ENCODE peak calls at places on chromosome 3, in five cellular contexts. W is upper lobe of left lung, A is endothelial cell of umbilical vein, T is right lobe of liver, X is uterus. V is an unnamed sample.

GRCh38 chr3:64586977-64587376 is 100.8 kb downstream of the ADAMTS9 start:
- DNase-seq in W (no peak), A (no peak), T (no peak), X (no peak), V (no peak)

GRCh38 chr3:123758081-123758564 is 126.0 kb downstream of the MYLK start:
- DNase-seq in W (no peak), A (no peak), T (no peak), X (no peak), V (no peak)

GRCh38 chr3:33886015-33886414 is 87.6 kb downstream of the PDCD6IP start:
- DNase-seq in W (no peak), A (no peak), T (no peak), X (no peak), V (no peak)

GRCh38 chr3:88075061-88075460 is 16.0 kb downstream of the ZNF654 start:
- DNase-seq in W (no peak), A (no peak), T (no peak), X (no peak), V (no peak)

GRCh38 chr3:187735837-187736236 is 9.4 kb downstream of the BCL6 start:
- DNase-seq in W (no peak), A (no peak), T (peak; percentile 91), X (no peak), V (no peak)

GRCh38 chr3:61928776-61929175 is 367.4 kb downstream of the PTPRG start:
- DNase-seq in W (no peak), A (no peak), T (no peak), X (no peak), V (no peak)

GRCh38 chr3:123688241-123688747 is 103.4 kb upstream of the HACD2 start:
- DNase-seq in W (no peak), A (peak; percentile 82), T (no peak), X (no peak), V (peak; percentile 90)

GRCh38 chr3:194344012-194344411 is 7.1 kb downstream of the CPN2 start:
- DNase-seq in W (no peak), A (peak; percentile 64), T (peak; percentile 73), X (peak; percentile 77), V (peak; percentile 83)

GRCh38 chr3:25465266-25465860 is 37.3 kb downstream of the RARB start:
- DNase-seq in W (no peak), A (no peak), T (no peak), X (no peak), V (no peak)

GRCh38 chr3:130429069-130430023 is 83.9 kb downstream of the COL6A5 start:
- DNase-seq in W (no peak), A (no peak), T (no peak), X (no peak), V (no peak)

GRCh38 chr3:162602619-162603018 is 1106.0 kb downstream of the OTOL1 start:
- DNase-seq in W (no peak), A (no peak), T (no peak), X (no peak), V (no peak)

GRCh38 chr3:147421184-147421912 is 12.2 kb downstream of the ZIC1 start:
- DNase-seq in W (peak; percentile 75), A (no peak), T (no peak), X (no peak), V (no peak)

GRCh38 chr3:184593201-184593922 is 31.8 kb downstream of the EPHB3 start:
- DNase-seq in W (no peak), A (no peak), T (no peak), X (peak; percentile 78), V (peak; percentile 48)

GRCh38 chr3:128521715-128522114 is 28.7 kb upstream of the GATA2 start:
- DNase-seq in W (no peak), A (no peak), T (no peak), X (no peak), V (no peak)

GRCh38 chr3:149215474-149215873 is 6.2 kb downstream of the CP start:
- DNase-seq in W (no peak), A (peak; percentile 35), T (no peak), X (no peak), V (no peak)

GRCh38 chr3:57194641-57195040 is 5.1 kb downstream of the HESX1 start:
- DNase-seq in W (no peak), A (no peak), T (no peak), X (no peak), V (no peak)

GRCh38 chr3:134846943-134847342 is 51.9 kb downstream of the EPHB1 start:
- DNase-seq in W (no peak), A (peak; percentile 97), T (no peak), X (no peak), V (peak; percentile 26)

GRCh38 chr3:11145888-11146287 is 8.4 kb upstream of the HRH1 start:
- DNase-seq in W (no peak), A (peak; percentile 85), T (no peak), X (no peak), V (peak; percentile 41)

GRCh38 chr3:177211503-177212277 is 14.4 kb upstream of the TBL1XR1 start:
- DNase-seq in W (no peak), A (no peak), T (peak; percentile 85), X (no peak), V (no peak)

GRCh38 chr3:44338828-44339127 is 212 bp downstream of the TCAIM start:
- DNase-seq in W (no peak), A (no peak), T (no peak), X (no peak), V (no peak)

GRCh38 chr3:87949189-87949878 is 109.5 kb downstream of the CGGBP1 start:
- DNase-seq in W (no peak), A (no peak), T (no peak), X (no peak), V (no peak)

GRCh38 chr3:10779293-10779805 is 36.7 kb upstream of the SLC6A11 start:
- DNase-seq in W (peak; percentile 34), A (no peak), T (no peak), X (no peak), V (no peak)

GRCh38 chr3:178382388-178383061 is 153.7 kb upstream of the KCNMB2 start:
- DNase-seq in W (no peak), A (peak; percentile 95), T (no peak), X (no peak), V (no peak)

GRCh38 chr3:72143322-72143721 is 358.4 kb upstream of the PROK2 start:
- DNase-seq in W (no peak), A (no peak), T (no peak), X (no peak), V (peak; percentile 21)

GRCh38 chr3:188915137-188915536 is 256.6 kb upstream of the TPRG1 start:
- DNase-seq in W (no peak), A (no peak), T (no peak), X (no peak), V (no peak)

GRCh38 chr3:188914556-188914955 is 257.2 kb upstream of the TPRG1 start:
- DNase-seq in W (no peak), A (peak; percentile 63), T (no peak), X (no peak), V (no peak)

GRCh38 chr3:188916934-188917391 is 254.8 kb upstream of the TPRG1 start:
- DNase-seq in W (no peak), A (peak; percentile 37), T (no peak), X (no peak), V (no peak)

GRCh38 chr3:188913084-188913483 is 258.7 kb upstream of the TPRG1 start:
- DNase-seq in W (no peak), A (no peak), T (no peak), X (no peak), V (no peak)

DNA sequence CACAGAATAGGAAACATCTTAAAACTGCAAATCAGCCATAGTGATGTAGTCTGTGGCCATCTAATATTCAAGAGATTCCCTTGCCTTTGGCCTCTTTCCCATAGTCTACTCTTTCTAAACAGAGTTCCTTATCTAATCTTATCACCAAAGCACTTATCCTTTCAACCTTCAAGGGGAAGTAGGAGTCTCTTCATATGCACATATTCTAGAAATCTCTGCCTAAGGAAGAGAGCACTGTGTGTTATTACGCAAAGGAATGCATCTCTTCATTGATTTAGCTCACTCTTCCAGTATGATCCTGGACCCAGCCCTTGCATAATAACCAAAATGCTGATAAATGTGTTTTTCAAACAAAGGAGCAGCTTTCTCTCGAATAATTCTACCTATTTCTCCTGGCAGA is 253.7 kb upstream of the TPRG1 start:
- DNase-seq in W (no peak), A (no peak), T (no peak), X (no peak), V (no peak)
- TF ChIP-seq POLR2A in W (no peak), A (no peak), T (no peak), X (no peak), V (no peak)

DNA sequence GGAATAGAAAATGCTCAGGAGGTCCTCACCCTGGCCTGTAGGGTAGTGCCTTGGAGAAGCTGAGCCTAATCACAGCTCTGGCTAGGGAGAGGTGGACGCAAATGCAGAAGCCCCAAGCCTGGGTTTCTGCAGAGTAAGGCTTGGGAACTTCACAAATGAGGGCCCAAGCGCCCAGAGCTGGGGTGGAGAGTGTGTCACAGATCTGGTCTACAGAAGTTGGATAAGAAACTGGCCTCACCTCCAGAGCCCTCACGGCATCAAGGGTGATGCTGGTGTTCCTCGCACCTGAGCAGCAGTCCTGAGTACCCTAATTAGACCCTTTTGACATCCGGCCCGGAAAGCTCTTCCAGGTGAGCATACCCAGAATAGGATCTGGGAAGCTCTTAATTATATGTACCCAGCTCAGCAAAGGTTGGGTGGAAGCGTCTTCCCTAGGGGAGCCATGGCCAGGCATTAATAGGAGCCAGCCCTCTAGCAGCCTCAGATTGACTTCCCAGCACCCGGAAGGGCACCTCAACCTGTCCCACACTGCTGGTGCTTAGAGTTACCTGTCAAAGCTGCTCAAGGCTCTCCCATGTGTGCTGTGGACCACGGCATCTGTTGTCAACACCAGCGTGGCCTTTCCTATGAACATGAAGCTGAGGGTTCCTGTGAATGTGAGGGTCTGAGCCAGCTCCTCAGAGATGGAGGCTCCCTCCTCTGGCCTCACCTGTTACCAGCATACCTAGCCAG is 31.8 kb downstream of the RBM5 start:
- DNase-seq in W (no peak), A (no peak), T (no peak), X (no peak), V (no peak)
- TF ChIP-seq POLR2A in W (no peak), A (no peak), T (no peak), X (no peak), V (no peak)

GRCh38 chr3:38479431-38480092 is 16.6 kb upstream of the EXOG start:
- DNase-seq in W (peak; percentile 56), A (peak; percentile 64), T (peak; percentile 74), X (peak; percentile 59), V (peak; percentile 59)
- TF ChIP-seq POLR2A in W (no peak), A (no peak), T (no peak), X (no peak), V (no peak)

GRCh38 chr3:30681276-30682211 is 75.1 kb downstream of the TGFBR2 start:
- DNase-seq in W (peak; percentile 32), A (peak; percentile 99), T (peak; percentile 62), X (peak; percentile 42), V (no peak)

GRCh38 chr3:30684361-30684760 is 78.0 kb downstream of the TGFBR2 start:
- DNase-seq in W (no peak), A (no peak), T (no peak), X (no peak), V (no peak)

GRCh38 chr3:30685267-30685667 is 78.9 kb downstream of the TGFBR2 start:
- DNase-seq in W (no peak), A (no peak), T (no peak), X (no peak), V (no peak)

GRCh38 chr3:30682434-30683155 is 76.2 kb downstream of the TGFBR2 start:
- DNase-seq in W (no peak), A (no peak), T (no peak), X (no peak), V (no peak)

DNA sequence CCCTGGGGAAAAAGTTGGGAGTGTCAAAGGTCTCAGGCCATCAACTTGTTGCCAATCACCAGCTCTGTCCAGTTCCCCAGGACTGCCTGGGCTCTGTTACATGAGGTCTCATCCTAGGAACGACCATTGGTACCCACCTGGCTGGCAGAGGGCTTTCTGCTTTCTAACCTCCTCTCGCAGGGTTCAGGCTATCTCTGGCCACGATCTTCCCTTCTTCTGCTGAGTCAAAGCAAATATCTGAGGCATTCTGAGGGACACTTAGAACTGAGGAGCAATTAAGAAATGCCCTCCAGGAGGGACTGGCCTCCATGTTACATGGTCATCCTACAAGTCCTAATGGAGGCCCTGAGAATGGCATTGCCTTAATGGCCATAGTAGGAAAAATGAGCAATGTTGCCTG is 77.4 kb downstream of the TGFBR2 start:
- DNase-seq in W (no peak), A (no peak), T (no peak), X (no peak), V (no peak)
- TF ChIP-seq POLR2A in W (no peak), A (no peak), T (no peak), X (no peak), V (no peak)

V was measured in H54.